ENCODE peak calls at places on chromosomes 13 and 19, in seven cellular contexts. U, D, M, W, Y, F and Q are unnamed samples.

GRCh38 chr13:76667551-76667950 is 218.7 kb downstream of the KCTD12 start:
- DNase-seq in W (no peak), Y (peak; percentile 32), F (no peak), U (no peak), D (no peak), M (peak; percentile 84), Q (no peak)

GRCh38 chr19:41866284-41866683 is 6.2 kb downstream of the RPS19 start:
- DNase-seq in M (no peak), Y (no peak), F (no peak), W (no peak), U (no peak), D (no peak), Q (no peak)

GRCh38 chr19:47226426-47227346 is 4.3 kb downstream of the BBC3 start:
- DNase-seq in M (peak; percentile 80), W (no peak), F (peak; percentile 74), U (peak; percentile 78), Y (peak; percentile 90), D (peak; percentile 89), Q (peak; percentile 86)

GRCh38 chr13:113974304-113975281 is 717 bp upstream of the C13orf46 start:
- DNase-seq in M (no peak), F (no peak), Y (no peak), W (no peak), D (no peak), U (no peak), Q (no peak)

GRCh38 chr13:76965759-76966421 is 17.6 kb downstream of the ACOD1 start:
- DNase-seq in D (no peak), W (no peak), Y (peak; percentile 63), U (no peak), M (peak; percentile 89), F (no peak), Q (no peak)

GRCh38 chr19:5627395-5627904 is 4.6 kb downstream of the SAFB start:
- DNase-seq in W (no peak), Y (peak; percentile 56), F (peak; percentile 66), M (no peak), U (peak; percentile 73), D (no peak), Q (peak; percentile 70)

GRCh38 chr19:2246801-2247361 is 2.2 kb upstream of the AMH start:
- DNase-seq in U (no peak), M (peak; percentile 78), W (no peak), F (no peak), Y (peak; percentile 51), D (no peak), Q (no peak)

GRCh38 chr19:30841934-30842333 is 469.8 kb downstream of the ZNF536 start:
- DNase-seq in M (no peak), W (no peak), D (no peak), U (no peak), Y (no peak), F (no peak), Q (no peak)

GRCh38 chr19:42538841-42539709 is 10.8 kb upstream of the CEACAM1 start:
- DNase-seq in W (no peak), F (no peak), D (no peak), U (no peak), Y (no peak), M (no peak), Q (no peak)

GRCh38 chr19:29858621-29859020 is 46.8 kb downstream of the CCNE1 start:
- DNase-seq in U (no peak), M (no peak), W (no peak), D (no peak), Y (no peak), F (no peak), Q (no peak)

GRCh38 chr13:102721800-102722231 is 27.0 kb upstream of the METTL21C start:
- DNase-seq in F (no peak), M (peak; percentile 56), W (no peak), D (no peak), U (no peak), Y (no peak), Q (no peak)

GRCh38 chr13:77492982-77493381 is 42.5 kb upstream of the SCEL start:
- DNase-seq in D (peak; percentile 4), M (peak; percentile 42), Y (no peak), F (peak; percentile 31), U (no peak), W (no peak), Q (peak; percentile 32)

GRCh38 chr19:17751103-17751911 is at the start of gene FCHO1:
- DNase-seq in Y (peak; percentile 37), U (peak; percentile 83), M (no peak), F (peak; percentile 75), D (peak; percentile 45), W (no peak), Q (peak; percentile 79)

GRCh38 chr13:104571161-104571889 is 1505.1 kb upstream of the SLC10A2 start:
- DNase-seq in F (no peak), U (peak; percentile 7), Y (peak; percentile 78), W (peak; percentile 92), D (peak; percentile 16), M (peak; percentile 90), Q (no peak)

GRCh38 chr13:107518292-107518691 is 697.0 kb downstream of the LIG4 start:
- DNase-seq in U (no peak), W (no peak), D (no peak), F (no peak), Y (no peak), M (peak; percentile 21), Q (no peak)

GRCh38 chr13:100573121-100573520 is 15.5 kb downstream of the GGACT start:
- DNase-seq in F (peak; percentile 69), U (peak; percentile 62), D (peak; percentile 77), W (peak; percentile 71), Y (peak; percentile 61), M (peak; percentile 88), Q (peak; percentile 70)

GRCh38 chr13:33352023-33352422 is 66.5 kb upstream of the STARD13 start:
- DNase-seq in U (no peak), F (no peak), Y (no peak), D (peak; percentile 7), M (no peak), W (no peak), Q (no peak)

GRCh38 chr19:3079578-3079977 is 14.6 kb upstream of the GNA11 start:
- DNase-seq in Y (no peak), W (no peak), F (no peak), U (no peak), M (no peak), D (no peak), Q (no peak)

GRCh38 chr13:95710313-95710712 is 33.4 kb downstream of the DNAJC3 start:
- DNase-seq in M (peak; percentile 61), D (no peak), Y (no peak), W (no peak), U (no peak), F (no peak), Q (no peak)

DNA sequence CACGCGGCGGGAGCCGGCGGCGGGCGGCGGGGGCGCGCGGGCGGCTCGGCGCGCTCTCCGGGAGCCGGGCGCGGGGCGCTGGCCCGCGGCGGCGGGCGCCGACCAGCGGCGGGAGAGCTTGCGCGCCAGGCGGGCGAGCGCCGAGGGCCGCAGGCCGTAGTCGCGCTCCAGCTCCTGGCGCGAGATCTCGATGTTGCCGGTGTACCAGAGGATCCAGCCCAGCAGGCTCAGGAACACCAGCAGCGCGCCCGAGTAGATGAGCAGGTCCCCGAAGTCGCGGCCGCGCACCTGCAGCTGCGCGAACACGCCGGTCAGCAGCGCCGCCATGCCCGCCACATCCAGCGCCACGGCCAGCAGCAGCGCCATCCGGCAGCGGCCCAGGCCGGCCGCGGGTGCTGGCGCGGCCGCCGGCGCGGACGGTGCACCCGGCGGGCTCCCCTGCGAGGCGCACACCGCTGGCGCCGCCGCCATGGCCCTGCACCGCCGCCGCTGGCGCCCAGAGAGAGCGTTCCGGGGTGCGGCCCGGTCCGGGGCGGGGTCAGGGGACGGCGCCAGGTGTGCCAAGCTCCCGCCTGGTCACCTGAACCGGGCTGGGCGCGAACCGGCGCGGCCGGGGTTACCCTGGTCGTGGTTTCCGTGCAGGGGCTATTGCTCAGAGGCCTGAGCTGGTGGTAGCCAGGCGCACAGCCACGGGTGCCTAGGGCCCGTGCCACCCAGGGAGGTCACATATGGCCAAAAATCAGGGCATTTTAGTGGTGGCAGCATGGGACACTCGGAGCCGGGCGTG is at the start of gene TMEM238:
- DNase-seq in W (peak; percentile 41), D (no peak), Y (peak; percentile 39), F (peak; percentile 76), M (peak; percentile 75), U (peak; percentile 84), Q (peak; percentile 90)
- TF ChIP-seq CTCF in W (no peak), D (no peak), Y (peak; percentile 27), F (peak; percentile 46), M (no peak), U (peak; percentile 51), Q (peak; percentile 37)

DNA sequence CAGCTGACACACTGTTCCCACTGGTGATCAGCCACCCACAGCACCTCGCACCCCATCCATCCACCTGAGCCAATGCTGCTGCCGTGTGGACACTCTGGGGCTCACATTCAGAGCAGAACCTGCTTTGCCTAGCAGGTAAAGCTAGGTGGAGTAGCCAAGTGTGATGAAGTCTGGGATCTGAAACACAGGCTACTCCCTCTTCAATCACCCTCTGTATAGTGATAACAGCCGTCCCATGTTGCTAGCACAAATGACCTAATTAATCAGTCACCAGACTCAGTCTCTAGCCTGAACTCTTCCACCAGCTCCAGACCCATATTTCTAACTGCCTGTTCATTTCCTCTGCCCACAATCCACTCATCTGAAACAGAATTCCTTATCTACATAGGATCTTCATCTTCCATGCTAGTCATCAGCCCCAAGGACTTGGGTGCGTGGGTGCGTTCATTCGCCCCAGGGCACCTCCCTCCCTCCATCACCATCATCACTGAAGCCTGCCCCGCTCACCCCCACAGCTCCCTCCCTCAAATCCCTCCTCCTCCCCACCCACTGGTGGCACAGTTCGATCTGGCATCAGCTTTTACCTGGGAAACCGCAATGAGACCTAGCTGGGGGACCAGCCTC is 19.8 kb downstream of the STK24 start:
- DNase-seq in F (no peak), U (no peak), Y (no peak), M (no peak), D (no peak), W (no peak), Q (no peak)
- TF ChIP-seq CTCF in F (no peak), U (no peak), Y (no peak), M (no peak), D (peak; percentile 44), W (no peak), Q (no peak)

DNA sequence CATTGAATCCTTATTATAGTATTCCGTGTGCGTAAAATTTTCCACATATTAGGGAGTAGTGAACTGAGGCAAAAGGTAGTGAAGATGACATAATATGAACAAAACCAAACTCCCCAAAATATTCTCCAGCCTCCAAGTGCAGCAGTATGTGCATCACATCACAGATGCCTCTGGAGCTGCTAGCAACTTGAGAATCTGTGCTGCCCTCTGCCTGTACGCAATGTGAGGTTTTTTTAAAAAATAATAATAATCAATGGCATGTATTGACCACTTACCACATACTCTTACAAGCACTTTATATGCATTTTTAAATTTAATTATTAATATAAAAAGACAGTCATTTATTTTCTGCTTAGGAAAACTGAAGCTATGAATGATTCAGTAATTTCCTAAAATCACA is 583.0 kb upstream of the SPRY2 start:
- DNase-seq in F (no peak), W (no peak), D (no peak), M (peak; percentile 33), U (no peak), Y (no peak), Q (no peak)
- TF ChIP-seq CTCF in F (peak; percentile 19), W (no peak), D (no peak), M (peak; percentile 22), U (no peak), Y (no peak), Q (no peak)

DNA sequence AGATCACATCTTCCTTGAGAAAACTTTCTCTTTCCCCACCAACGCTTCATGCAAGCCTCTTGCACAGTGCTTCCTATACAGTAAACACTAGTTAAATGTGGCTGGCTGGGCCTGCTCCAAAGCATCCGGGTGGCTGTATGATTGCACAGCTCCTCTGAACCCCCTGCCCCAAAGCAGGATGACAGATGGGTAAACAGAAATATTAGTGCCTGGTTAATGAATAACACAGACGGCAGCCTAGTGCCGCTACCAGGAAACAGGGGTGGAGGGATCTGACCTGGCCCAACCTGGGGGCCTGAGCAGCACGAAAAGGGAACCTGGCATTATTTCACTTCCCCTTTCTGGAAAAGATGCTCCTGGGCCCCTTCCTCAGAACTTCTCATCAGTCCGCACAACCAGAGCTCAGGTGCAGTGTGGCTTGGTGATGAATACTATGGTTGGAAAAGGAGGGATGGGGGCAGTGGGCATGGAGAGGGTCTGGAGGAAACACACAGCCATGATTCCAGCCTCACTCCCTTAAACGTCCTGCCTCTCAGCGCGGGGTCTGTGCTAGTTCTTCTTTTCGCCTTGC is 10.8 kb downstream of the FFAR2 start:
- DNase-seq in Y (no peak), U (no peak), M (no peak), D (peak; percentile 92), F (peak; percentile 66), W (peak; percentile 40), Q (peak; percentile 52)
- TF ChIP-seq CTCF in Y (no peak), U (no peak), M (no peak), D (no peak), F (no peak), W (no peak), Q (no peak)